ENCODE peak calls at places on chromosome 6, in nine cellular contexts. W, Z, H, J, M, A, T, U and Y are unnamed samples.

GRCh38 chr6:72689107-72689954 is 67.5 kb downstream of the KCNQ5 start:
- DNase-seq in W (no peak), Z (no peak), H (no peak), J (no peak), M (no peak), A (no peak), T (no peak), U (no peak), Y (peak; percentile 55)

GRCh38 chr6:45562171-45562570 is 184.4 kb upstream of the SUPT3H start:
- DNase-seq in W (no peak), Z (no peak), H (no peak), J (no peak), M (no peak), A (no peak), T (no peak), U (no peak), Y (no peak)

GRCh38 chr6:143601501-143601900 is 76.3 kb upstream of the PHACTR2 start:
- DNase-seq in W (no peak), Z (no peak), H (no peak), J (no peak), M (no peak), A (no peak), T (no peak), U (no peak), Y (no peak)

GRCh38 chr6:34601706-34602105 is 45.6 kb upstream of the SPDEF start:
- DNase-seq in W (no peak), Z (no peak), H (no peak), J (no peak), M (no peak), A (no peak), T (no peak), U (peak; percentile 48), Y (no peak)

GRCh38 chr6:21111399-21111725 is 482.2 kb upstream of the SOX4 start:
- DNase-seq in W (peak; percentile 66), Z (no peak), H (no peak), J (peak; percentile 28), M (no peak), A (no peak), T (no peak), U (peak; percentile 37), Y (no peak)

GRCh38 chr6:45966340-45966739 is 49.3 kb downstream of the CLIC5 start:
- DNase-seq in W (no peak), Z (no peak), H (no peak), J (no peak), M (no peak), A (no peak), T (no peak), U (no peak), Y (no peak)

GRCh38 chr6:15948930-15949900 is 179.7 kb upstream of the MYLIP start:
- DNase-seq in W (peak; percentile 37), Z (peak; percentile 44), H (no peak), J (peak; percentile 74), M (no peak), A (peak; percentile 27), T (no peak), U (peak; percentile 28), Y (peak; percentile 2)

GRCh38 chr6:75528423-75528822 is 34.8 kb upstream of the FILIP1 start:
- DNase-seq in W (no peak), Z (peak; percentile 85), H (no peak), J (no peak), M (no peak), A (no peak), T (no peak), U (peak; percentile 11), Y (no peak)

GRCh38 chr6:40996591-40997247 is 42.3 kb downstream of the UNC5CL start:
- DNase-seq in W (peak; percentile 49), Z (peak; percentile 38), H (peak; percentile 7), J (peak; percentile 89), M (no peak), A (no peak), T (no peak), U (peak; percentile 45), Y (no peak)

GRCh38 chr6:157244175-157244574 is 79.1 kb downstream of the TMEM242 start:
- DNase-seq in W (peak; percentile 48), Z (peak; percentile 88), H (peak; percentile 75), J (no peak), M (peak; percentile 38), A (peak; percentile 31), T (peak; percentile 38), U (no peak), Y (peak; percentile 24)

GRCh38 chr6:163585932-163586437 is 171.5 kb downstream of the QKI start:
- DNase-seq in W (peak; percentile 81), Z (peak; percentile 96), H (peak; percentile 69), J (peak; percentile 27), M (peak; percentile 91), A (peak; percentile 62), T (no peak), U (no peak), Y (peak; percentile 95)

GRCh38 chr6:34288581-34288980 is 39.8 kb upstream of the SMIM29 start:
- DNase-seq in W (no peak), Z (no peak), H (no peak), J (no peak), M (no peak), A (no peak), T (no peak), U (no peak), Y (no peak)

GRCh38 chr6:40965046-40965445 is 74.0 kb downstream of the UNC5CL start:
- DNase-seq in W (no peak), Z (no peak), H (peak; percentile 29), J (no peak), M (no peak), A (no peak), T (no peak), U (no peak), Y (no peak)

GRCh38 chr6:50826803-50827202 is 8.1 kb downstream of the TFAP2B start:
- DNase-seq in W (no peak), Z (no peak), H (no peak), J (no peak), M (no peak), A (no peak), T (no peak), U (no peak), Y (no peak)

GRCh38 chr6:162181741-162182401 is 545.7 kb downstream of the PRKN start:
- DNase-seq in W (peak; percentile 38), Z (peak; percentile 23), H (no peak), J (no peak), M (no peak), A (no peak), T (no peak), U (no peak), Y (peak; percentile 23)

GRCh38 chr6:31814677-31815024 is 432 bp downstream of the HSPA1L start:
- DNase-seq in W (peak; percentile 98), Z (peak; percentile 99), H (peak; percentile 98), J (peak; percentile 96), M (peak; percentile 97), A (no peak), T (peak; percentile 91), U (peak; percentile 99), Y (peak; percentile 94)

GRCh38 chr6:107813555-107814194 is 10.4 kb downstream of the SCML4 start:
- DNase-seq in W (no peak), Z (no peak), H (no peak), J (no peak), M (no peak), A (no peak), T (no peak), U (no peak), Y (no peak)

GRCh38 chr6:39760246-39760952 is 31.8 kb upstream of the DAAM2 start:
- DNase-seq in W (no peak), Z (peak; percentile 51), H (no peak), J (no peak), M (no peak), A (no peak), T (no peak), U (no peak), Y (no peak)

GRCh38 chr6:26243132-26243531 is 121.9 kb upstream of the BTN3A2 start:
- DNase-seq in W (no peak), Z (no peak), H (no peak), J (no peak), M (no peak), A (no peak), T (no peak), U (no peak), Y (no peak)

GRCh38 chr6:143112084-143112768 is 51.5 kb downstream of the AIG1 start:
- DNase-seq in W (no peak), Z (no peak), H (no peak), J (no peak), M (no peak), A (no peak), T (no peak), U (no peak), Y (no peak)

GRCh38 chr6:166348305-166348949 is 6.1 kb upstream of the SFT2D1 start:
- DNase-seq in W (no peak), Z (no peak), H (no peak), J (no peak), M (no peak), A (no peak), T (no peak), U (no peak), Y (no peak)

GRCh38 chr6:104887350-104887749 is 27.6 kb upstream of the HACE1 start:
- DNase-seq in W (peak; percentile 64), Z (peak; percentile 54), H (no peak), J (no peak), M (no peak), A (peak; percentile 40), T (no peak), U (peak; percentile 44), Y (peak; percentile 9)

GRCh38 chr6:40585661-40586269 is 1.4 kb downstream of the LRFN2 start:
- DNase-seq in W (no peak), Z (no peak), H (no peak), J (no peak), M (no peak), A (no peak), T (no peak), U (peak; percentile 93), Y (no peak)